ENCODE peak calls at places on chromosomes 13 and 19, in five cellular contexts. One of them, this sample, is unnamed.

GRCh38 chr13:44879452-44880058 is 109.7 kb downstream of the NUFIP1 start:
- DNase-seq in neural crest cell: no peak
- DNase-seq in heart left ventricle: no peak
- DNase-seq in renal cortical epithelial cell: peak; percentile 75
- DNase-seq in cerebellar cortex: peak; percentile 22
- DNase-seq in this sample: peak; percentile 26

GRCh38 chr13:113546571-113547247 is 37.8 kb upstream of the TFDP1 start:
- DNase-seq in neural crest cell: no peak
- DNase-seq in heart left ventricle: peak; percentile 72
- DNase-seq in renal cortical epithelial cell: peak; percentile 60
- DNase-seq in cerebellar cortex: peak; percentile 51
- DNase-seq in this sample: peak; percentile 30

GRCh38 chr19:7287716-7288115 is 6.5 kb downstream of the INSR start:
- DNase-seq in neural crest cell: no peak
- DNase-seq in cerebellar cortex: no peak
- DNase-seq in heart left ventricle: no peak
- DNase-seq in renal cortical epithelial cell: peak; percentile 94
- DNase-seq in this sample: peak; percentile 84

GRCh38 chr13:31827707-31828106 is 88.4 kb downstream of the RXFP2 start:
- DNase-seq in cerebellar cortex: no peak
- DNase-seq in neural crest cell: no peak
- DNase-seq in heart left ventricle: no peak
- DNase-seq in renal cortical epithelial cell: no peak
- DNase-seq in this sample: no peak

GRCh38 chr13:42345367-42345766 is 73.4 kb downstream of the AKAP11 start:
- DNase-seq in neural crest cell: no peak
- DNase-seq in cerebellar cortex: no peak
- DNase-seq in renal cortical epithelial cell: no peak
- DNase-seq in heart left ventricle: no peak
- DNase-seq in this sample: no peak

GRCh38 chr13:85853901-85854663 is 54.9 kb upstream of the SLITRK6 start:
- DNase-seq in renal cortical epithelial cell: no peak
- DNase-seq in cerebellar cortex: no peak
- DNase-seq in heart left ventricle: no peak
- DNase-seq in neural crest cell: no peak
- DNase-seq in this sample: no peak

GRCh38 chr19:18044825-18045304 is 36.9 kb downstream of the ARRDC2 start:
- DNase-seq in cerebellar cortex: no peak
- DNase-seq in heart left ventricle: peak; percentile 71
- DNase-seq in renal cortical epithelial cell: peak; percentile 87
- DNase-seq in neural crest cell: no peak
- DNase-seq in this sample: peak; percentile 93

GRCh38 chr19:15358918-15359317 is 20.7 kb downstream of the AKAP8 start:
- DNase-seq in renal cortical epithelial cell: no peak
- DNase-seq in cerebellar cortex: no peak
- DNase-seq in neural crest cell: no peak
- DNase-seq in heart left ventricle: no peak
- DNase-seq in this sample: no peak

GRCh38 chr13:114109646-114110045 is 22.8 kb downstream of the RASA3 start:
- DNase-seq in heart left ventricle: peak; percentile 34
- DNase-seq in cerebellar cortex: no peak
- DNase-seq in renal cortical epithelial cell: no peak
- DNase-seq in neural crest cell: no peak
- DNase-seq in this sample: peak; percentile 70

GRCh38 chr13:33236021-33236420 is 49.5 kb downstream of the STARD13 start:
- DNase-seq in heart left ventricle: no peak
- DNase-seq in renal cortical epithelial cell: peak; percentile 65
- DNase-seq in neural crest cell: no peak
- DNase-seq in cerebellar cortex: no peak
- DNase-seq in this sample: no peak

GRCh38 chr13:75960538-75960994 is 324.4 kb downstream of the LMO7 start:
- DNase-seq in heart left ventricle: no peak
- DNase-seq in cerebellar cortex: no peak
- DNase-seq in renal cortical epithelial cell: no peak
- DNase-seq in neural crest cell: no peak
- DNase-seq in this sample: no peak

GRCh38 chr19:42501733-42502132 is 26.5 kb downstream of the CEACAM1 start:
- DNase-seq in heart left ventricle: no peak
- DNase-seq in neural crest cell: no peak
- DNase-seq in cerebellar cortex: no peak
- DNase-seq in renal cortical epithelial cell: no peak
- DNase-seq in this sample: no peak

GRCh38 chr19:50377051-50377441 is 789 bp downstream of the NR1H2 start:
- DNase-seq in heart left ventricle: peak; percentile 34
- DNase-seq in renal cortical epithelial cell: no peak
- DNase-seq in cerebellar cortex: peak; percentile 25
- DNase-seq in neural crest cell: no peak
- DNase-seq in this sample: no peak

GRCh38 chr13:21344662-21345176 is 114.4 kb downstream of the ZDHHC20 start:
- DNase-seq in renal cortical epithelial cell: no peak
- DNase-seq in heart left ventricle: no peak
- DNase-seq in neural crest cell: no peak
- DNase-seq in cerebellar cortex: no peak
- DNase-seq in this sample: no peak

GRCh38 chr13:101025925-101026324 is 351.3 kb upstream of the TMTC4 start:
- DNase-seq in heart left ventricle: no peak
- DNase-seq in neural crest cell: no peak
- DNase-seq in renal cortical epithelial cell: no peak
- DNase-seq in cerebellar cortex: no peak
- DNase-seq in this sample: peak; percentile 42

GRCh38 chr19:35257113-35257461 is 8.3 kb downstream of the LSR start:
- DNase-seq in neural crest cell: no peak
- DNase-seq in heart left ventricle: no peak
- DNase-seq in cerebellar cortex: no peak
- DNase-seq in renal cortical epithelial cell: no peak
- DNase-seq in this sample: no peak

This sample was measured in SJCRH30.